ENCODE peak calls at places on chromosomes 12 and 14, in eight cellular contexts. K is psoas muscle, W is AG09309, T is GM13977, H is body of pancreas, X is left ventricle myocardium inferior, N is PC-9, B is HCT116. A is an unnamed sample.

GRCh38 chr12:46379352-46379751 is 6.8 kb upstream of the SLC38A2 start:
- DNase-seq in K (no peak), W (no peak), T (no peak), H (no peak), X (no peak), N (no peak), B (no peak), A (no peak)

GRCh38 chr12:48185181-48185919 is 1.9 kb downstream of the CCDC184 start:
- DNase-seq in K (no peak), W (no peak), T (peak), H (no peak), X (no peak), N (no peak), B (no peak), A (no peak)

GRCh38 chr14:76908834-76909233 is 82.6 kb downstream of the LRRC74A start:
- DNase-seq in K (no peak), W (no peak), T (peak), H (no peak), X (no peak), N (no peak), B (no peak), A (no peak)

GRCh38 chr14:68807148-68807600 is 14.3 kb upstream of the ZFP36L1 start:
- DNase-seq in K (peak), W (no peak), T (peak), H (peak), X (peak), N (no peak), B (no peak), A (peak)

GRCh38 chr12:118432812-118433540 is 56.6 kb downstream of the SUDS3 start:
- DNase-seq in K (no peak), W (no peak), T (no peak), H (no peak), X (no peak), N (no peak), B (no peak), A (no peak)

GRCh38 chr12:54701940-54702592 is 53.9 kb upstream of the DCD start:
- DNase-seq in K (no peak), W (peak), T (peak), H (no peak), X (no peak), N (no peak), B (peak), A (peak)

GRCh38 chr12:41189395-41190251 is 1.5 kb downstream of the PDZRN4 start:
- DNase-seq in K (no peak), W (no peak), T (no peak), H (no peak), X (no peak), N (no peak), B (no peak), A (no peak)

GRCh38 chr12:59620326-59620725 is 24.5 kb downstream of the SLC16A7 start:
- DNase-seq in K (no peak), W (no peak), T (no peak), H (no peak), X (no peak), N (no peak), B (no peak), A (no peak)

GRCh38 chr12:107231269-107231668 is 137.9 kb upstream of the CRY1 start:
- DNase-seq in K (no peak), W (no peak), T (no peak), H (no peak), X (no peak), N (no peak), B (no peak), A (no peak)

GRCh38 chr14:31189346-31190219 is 18.0 kb downstream of the HECTD1 start:
- DNase-seq in K (no peak), W (no peak), T (no peak), H (no peak), X (no peak), N (no peak), B (no peak), A (no peak)

GRCh38 chr12:110780448-110780847 is 37.8 kb upstream of the PPP1CC start:
- DNase-seq in K (no peak), W (no peak), T (no peak), H (no peak), X (no peak), N (no peak), B (no peak), A (no peak)

GRCh38 chr12:32270818-32271710 is 128.3 kb upstream of the FGD4 start:
- DNase-seq in K (no peak), W (peak), T (no peak), H (no peak), X (no peak), N (peak), B (no peak), A (peak)

GRCh38 chr12:93624595-93625294 is 52.3 kb downstream of the SOCS2 start:
- DNase-seq in K (no peak), W (peak), T (peak), H (no peak), X (no peak), N (peak), B (peak), A (no peak)

GRCh38 chr12:22518998-22519397 is 25.3 kb downstream of the C2CD5 start:
- DNase-seq in K (no peak), W (no peak), T (no peak), H (no peak), X (no peak), N (no peak), B (no peak), A (no peak)

GRCh38 chr14:65961004-65961403 is 525.2 kb upstream of the CCDC196 start:
- DNase-seq in K (no peak), W (no peak), T (peak), H (peak), X (peak), N (peak), B (peak), A (no peak)

GRCh38 chr12:76704693-76705092 is 59.2 kb upstream of the ZDHHC17 start:
- DNase-seq in K (no peak), W (no peak), T (no peak), H (no peak), X (no peak), N (no peak), B (no peak), A (no peak)

GRCh38 chr14:35159742-35160409 is 37.5 kb downstream of the PRORP start:
- DNase-seq in K (no peak), W (peak), T (no peak), H (no peak), X (no peak), N (peak), B (peak), A (no peak)

GRCh38 chr14:78567343-78567742 is 397.2 kb downstream of the NRXN3 start:
- DNase-seq in K (no peak), W (no peak), T (no peak), H (no peak), X (no peak), N (no peak), B (no peak), A (no peak)

GRCh38 chr14:69242311-69243224 is 17.4 kb upstream of the GALNT16 start:
- DNase-seq in K (no peak), W (peak), T (peak), H (peak), X (no peak), N (peak), B (peak), A (no peak)

GRCh38 chr12:120013659-120014380 is 24.8 kb downstream of the BICDL1 start:
- DNase-seq in K (no peak), W (no peak), T (peak), H (no peak), X (no peak), N (no peak), B (peak), A (no peak)

GRCh38 chr14:27205036-27205435 is 607.2 kb upstream of the NOVA1 start:
- DNase-seq in K (no peak), W (no peak), T (no peak), H (no peak), X (no peak), N (no peak), B (no peak), A (no peak)

DNA sequence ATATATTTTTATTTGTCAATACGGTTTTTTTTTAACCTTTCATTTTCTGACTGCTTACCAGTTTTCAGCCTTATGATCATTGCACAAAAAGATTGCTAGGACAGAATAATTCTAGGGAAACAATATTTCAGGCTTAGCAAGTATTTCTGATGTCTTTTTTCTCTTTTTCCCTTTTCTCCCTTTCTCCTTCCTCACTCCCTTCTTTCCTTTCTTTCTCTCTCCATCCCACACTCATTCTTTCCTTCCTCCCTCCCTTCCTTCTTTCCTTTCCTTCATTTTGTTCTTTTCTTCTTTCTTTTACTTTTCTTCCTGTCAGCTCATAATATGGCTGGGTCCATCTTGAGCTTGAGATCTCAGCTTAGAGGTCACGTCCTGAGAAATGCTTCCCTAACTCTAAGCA is 601.4 kb upstream of the NOVA1 start:
- DNase-seq in K (no peak), W (no peak), T (no peak), H (no peak), X (no peak), N (no peak), B (no peak), A (no peak)
- TF ChIP-seq CTCF in K (no peak), W (no peak), T (no peak), H (no peak), X (no peak), N (no peak), B (no peak), A (no peak)

GRCh38 chr14:54564799-54565235 is 2.1 kb upstream of the SAMD4A start:
- DNase-seq in K (no peak), W (no peak), T (no peak), H (peak), X (no peak), N (no peak), B (no peak), A (no peak)
- TF ChIP-seq CTCF in K (no peak), W (no peak), T (no peak), H (no peak), X (no peak), N (no peak), B (no peak), A (no peak)

GRCh38 chr12:10673660-10674384 is at the start of gene STYK1:
- DNase-seq in K (peak), W (no peak), T (peak), H (peak), X (peak), N (peak), B (peak), A (peak)
- TF ChIP-seq CTCF in K (peak), W (peak), T (peak), H (peak), X (peak), N (peak), B (peak), A (peak)

GRCh38 chr12:78119351-78119918 is 288.7 kb downstream of the NAV3 start:
- DNase-seq in K (no peak), W (no peak), T (no peak), H (no peak), X (no peak), N (peak), B (no peak), A (peak)

GRCh38 chr12:78118036-78118435 is 287.3 kb downstream of the NAV3 start:
- DNase-seq in K (no peak), W (no peak), T (no peak), H (no peak), X (no peak), N (no peak), B (no peak), A (no peak)

GRCh38 chr12:78118486-78118885 is 287.8 kb downstream of the NAV3 start:
- DNase-seq in K (no peak), W (no peak), T (no peak), H (no peak), X (no peak), N (no peak), B (no peak), A (no peak)

GRCh38 chr12:78121969-78122610 is 291.4 kb downstream of the NAV3 start:
- DNase-seq in K (no peak), W (no peak), T (no peak), H (no peak), X (peak), N (no peak), B (no peak), A (no peak)

GRCh38 chr12:78120866-78121590 is 290.3 kb downstream of the NAV3 start:
- DNase-seq in K (no peak), W (no peak), T (no peak), H (no peak), X (no peak), N (no peak), B (peak), A (no peak)
- TF ChIP-seq CTCF in K (no peak), W (peak), T (peak), H (no peak), X (peak), N (peak), B (peak), A (peak)

GRCh38 chr12:104286538-104287482 is 16.7 kb upstream of the EID3 start:
- DNase-seq in K (peak), W (peak), T (peak), H (peak), X (peak), N (peak), B (peak), A (peak)
- TF ChIP-seq CTCF in K (no peak), W (no peak), T (no peak), H (no peak), X (no peak), N (no peak), B (no peak), A (no peak)

A was measured in LNCaP clone FGC.